ENCODE peak calls at places on chromosomes 11 and 22, in four cellular contexts. One of them, this sample, is unnamed.

GRCh38 chr22:43827926-43828710 is 16.0 kb upstream of the EFCAB6 start:
- DNase-seq in IMR-90: no peak
- DNase-seq in nephron progenitor cell: no peak
- DNase-seq in NB4: no peak
- DNase-seq in this sample: no peak

GRCh38 chr11:61683961-61684869 is 4.0 kb downstream of the DAGLA start:
- DNase-seq in nephron progenitor cell: peak
- DNase-seq in IMR-90: peak
- DNase-seq in NB4: peak
- DNase-seq in this sample: no peak

GRCh38 chr11:63274776-63275175 is 31.4 kb upstream of the SLC22A25 start:
- DNase-seq in IMR-90: no peak
- DNase-seq in NB4: no peak
- DNase-seq in nephron progenitor cell: no peak
- DNase-seq in this sample: no peak

GRCh38 chr11:130849215-130849568 is 67.1 kb downstream of the SNX19 start:
- DNase-seq in NB4: no peak
- DNase-seq in nephron progenitor cell: no peak
- DNase-seq in IMR-90: peak
- DNase-seq in this sample: no peak

GRCh38 chr11:69539416-69540117 is 58.1 kb downstream of the LINC01488 start:
- DNase-seq in NB4: peak
- DNase-seq in IMR-90: no peak
- DNase-seq in nephron progenitor cell: no peak
- DNase-seq in this sample: no peak

GRCh38 chr11:126355926-126356897 is 726 bp downstream of the ST3GAL4 start:
- DNase-seq in IMR-90: no peak
- DNase-seq in NB4: peak
- DNase-seq in nephron progenitor cell: no peak
- DNase-seq in this sample: peak

GRCh38 chr11:69815973-69816372 is 3.2 kb downstream of the FGF3 start:
- DNase-seq in NB4: no peak
- DNase-seq in nephron progenitor cell: no peak
- DNase-seq in IMR-90: no peak
- DNase-seq in this sample: no peak

GRCh38 chr11:115500547-115501503 is 3.4 kb downstream of the CADM1 start:
- DNase-seq in nephron progenitor cell: no peak
- DNase-seq in IMR-90: no peak
- DNase-seq in NB4: no peak
- DNase-seq in this sample: peak

GRCh38 chr22:34430386-34430785 is 510.1 kb upstream of the LARGE1 start:
- DNase-seq in IMR-90: no peak
- DNase-seq in nephron progenitor cell: no peak
- DNase-seq in NB4: no peak
- DNase-seq in this sample: no peak

GRCh38 chr11:92794783-92795182 is 174.7 kb upstream of the MTNR1B start:
- DNase-seq in IMR-90: no peak
- DNase-seq in nephron progenitor cell: peak
- DNase-seq in NB4: no peak
- DNase-seq in this sample: no peak

GRCh38 chr11:77094841-77095365 is 7.7 kb upstream of the OMP start:
- DNase-seq in NB4: no peak
- DNase-seq in nephron progenitor cell: no peak
- DNase-seq in IMR-90: no peak
- DNase-seq in this sample: no peak

GRCh38 chr11:46694607-46695006 is 5.8 kb downstream of the ARHGAP1 start:
- DNase-seq in NB4: no peak
- DNase-seq in nephron progenitor cell: no peak
- DNase-seq in IMR-90: no peak
- DNase-seq in this sample: no peak

GRCh38 chr11:79461144-79461543 is 20.3 kb upstream of the TENM4 start:
- DNase-seq in NB4: peak
- DNase-seq in nephron progenitor cell: peak
- DNase-seq in IMR-90: peak
- DNase-seq in this sample: peak

GRCh38 chr11:107849791-107850190 is 8.8 kb downstream of the SLC35F2 start:
- DNase-seq in NB4: peak
- DNase-seq in nephron progenitor cell: no peak
- DNase-seq in IMR-90: no peak
- DNase-seq in this sample: no peak

GRCh38 chr11:69321877-69322350 is 28.0 kb downstream of the MYEOV start:
- DNase-seq in nephron progenitor cell: no peak
- DNase-seq in NB4: no peak
- DNase-seq in IMR-90: peak
- DNase-seq in this sample: no peak

GRCh38 chr11:40921256-40921655 is 538.2 kb downstream of the LRRC4C start:
- DNase-seq in NB4: no peak
- DNase-seq in IMR-90: no peak
- DNase-seq in nephron progenitor cell: no peak
- DNase-seq in this sample: no peak

GRCh38 chr11:100876826-100877545 is 189.9 kb downstream of the ARHGAP42 start:
- DNase-seq in IMR-90: peak
- DNase-seq in nephron progenitor cell: peak
- DNase-seq in NB4: no peak
- DNase-seq in this sample: no peak

GRCh38 chr11:65890324-65891179 is at the start of gene CCDC85B:
- DNase-seq in nephron progenitor cell: peak
- DNase-seq in NB4: peak
- DNase-seq in IMR-90: peak
- DNase-seq in this sample: peak

GRCh38 chr11:132373405-132374141 is 1003.2 kb downstream of the NTM start:
- DNase-seq in IMR-90: no peak
- DNase-seq in NB4: no peak
- DNase-seq in nephron progenitor cell: no peak
- DNase-seq in this sample: no peak

GRCh38 chr22:47835726-47836125 is 1073.3 kb downstream of the TBC1D22A start:
- DNase-seq in nephron progenitor cell: no peak
- DNase-seq in NB4: no peak
- DNase-seq in IMR-90: peak
- DNase-seq in this sample: no peak

GRCh38 chr11:45025716-45026492 is 75.2 kb upstream of the TP53I11 start:
- DNase-seq in NB4: peak
- DNase-seq in IMR-90: peak
- DNase-seq in nephron progenitor cell: no peak
- DNase-seq in this sample: peak

GRCh38 chr11:34028407-34028804 is 23.1 kb upstream of the CAPRIN1 start:
- DNase-seq in IMR-90: peak
- DNase-seq in nephron progenitor cell: no peak
- DNase-seq in NB4: no peak
- DNase-seq in this sample: no peak

GRCh38 chr11:127052420-127052819 is 51.9 kb upstream of the KIRREL3 start:
- DNase-seq in IMR-90: no peak
- DNase-seq in NB4: no peak
- DNase-seq in nephron progenitor cell: no peak
- DNase-seq in this sample: no peak

GRCh38 chr11:27248430-27249207 is 114.4 kb downstream of the CCDC34 start:
- DNase-seq in nephron progenitor cell: no peak
- DNase-seq in NB4: no peak
- DNase-seq in IMR-90: no peak
- DNase-seq in this sample: no peak

GRCh38 chr11:114059278-114059983 is at the start of gene ZBTB16:
- DNase-seq in nephron progenitor cell: peak
- DNase-seq in IMR-90: no peak
- DNase-seq in NB4: peak
- DNase-seq in this sample: peak

GRCh38 chr11:91173701-91174100 is 950.9 kb upstream of the CHORDC1 start:
- DNase-seq in NB4: no peak
- DNase-seq in nephron progenitor cell: no peak
- DNase-seq in IMR-90: peak
- DNase-seq in this sample: no peak

GRCh38 chr22:42648368-42649260 is 578 bp downstream of the CYB5R3 start:
- DNase-seq in NB4: peak
- DNase-seq in nephron progenitor cell: no peak
- DNase-seq in IMR-90: no peak
- DNase-seq in this sample: no peak

GRCh38 chr11:64800633-64801464 is 2.2 kb downstream of the MAP4K2 start:
- DNase-seq in IMR-90: no peak
- DNase-seq in nephron progenitor cell: no peak
- DNase-seq in NB4: no peak
- DNase-seq in this sample: no peak

GRCh38 chr11:121762820-121763219 is 310.1 kb upstream of the SORL1-AS1 start:
- DNase-seq in nephron progenitor cell: no peak
- DNase-seq in NB4: no peak
- DNase-seq in IMR-90: peak
- DNase-seq in this sample: no peak

GRCh38 chr11:114942207-114942606 is 263.9 kb downstream of the NXPE2 start:
- DNase-seq in NB4: no peak
- DNase-seq in IMR-90: no peak
- DNase-seq in nephron progenitor cell: no peak
- DNase-seq in this sample: no peak

GRCh38 chr11:133549796-133550195 is 17.5 kb upstream of the OPCML start:
- DNase-seq in nephron progenitor cell: no peak
- DNase-seq in IMR-90: no peak
- DNase-seq in NB4: no peak
- DNase-seq in this sample: no peak

GRCh38 chr11:18727499-18728236 is 1.7 kb upstream of the IGSF22 start:
- DNase-seq in IMR-90: peak
- DNase-seq in nephron progenitor cell: peak
- DNase-seq in NB4: peak
- DNase-seq in this sample: peak
- TF ChIP-seq CTCF in IMR-90: peak
- TF ChIP-seq CTCF in nephron progenitor cell: peak
- TF ChIP-seq CTCF in NB4: peak
- TF ChIP-seq CTCF in this sample: peak

DNA sequence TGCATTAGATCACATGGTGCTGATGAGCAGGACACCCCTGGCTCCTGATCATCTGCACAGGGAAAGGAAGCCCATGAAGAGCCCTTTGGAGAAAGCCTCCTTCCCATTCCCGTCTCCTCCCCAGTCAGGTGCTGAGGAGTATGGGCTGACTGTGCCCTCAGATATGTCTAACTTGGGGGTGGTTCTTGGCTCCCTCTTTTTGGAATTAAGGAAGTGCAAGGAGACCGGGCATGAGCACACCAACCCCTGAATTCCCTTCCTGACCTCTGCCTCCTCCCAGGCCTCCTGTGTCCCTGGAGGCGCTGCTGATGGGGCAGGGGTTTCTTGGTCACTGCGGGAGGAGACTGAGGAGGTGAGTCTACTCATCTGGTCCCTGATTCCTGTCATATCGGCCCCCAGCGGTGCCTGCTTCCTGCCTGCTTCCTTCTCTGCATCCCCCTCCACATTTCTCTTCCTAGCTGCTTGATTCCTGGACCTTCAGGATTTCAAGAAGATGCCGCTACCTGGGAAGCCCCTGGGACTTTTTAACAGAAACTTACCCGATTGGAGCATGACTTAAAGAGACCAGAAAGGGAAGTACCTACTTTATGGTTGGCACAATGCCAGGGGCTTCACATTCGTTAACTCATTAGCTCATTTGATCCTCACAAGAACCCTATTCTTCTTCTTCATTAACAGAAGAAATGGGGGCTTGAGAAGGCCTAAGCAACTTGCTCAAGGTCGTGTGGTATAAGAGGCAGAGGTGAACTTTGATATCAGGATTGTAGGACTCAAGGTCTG is 22.5 kb upstream of the NECTIN1 start:
- DNase-seq in nephron progenitor cell: no peak
- DNase-seq in IMR-90: no peak
- DNase-seq in NB4: peak
- DNase-seq in this sample: no peak
- TF ChIP-seq CTCF in nephron progenitor cell: no peak
- TF ChIP-seq CTCF in IMR-90: no peak
- TF ChIP-seq CTCF in NB4: no peak
- TF ChIP-seq CTCF in this sample: no peak

GRCh38 chr11:103863497-103863896 is 172.9 kb upstream of the DDI1 start:
- DNase-seq in NB4: no peak
- DNase-seq in IMR-90: peak
- DNase-seq in nephron progenitor cell: no peak
- DNase-seq in this sample: no peak

GRCh38 chr11:103862827-103863213 is 173.6 kb upstream of the DDI1 start:
- DNase-seq in NB4: no peak
- DNase-seq in nephron progenitor cell: no peak
- DNase-seq in IMR-90: no peak
- DNase-seq in this sample: no peak

GRCh38 chr11:103867481-103867880 is 169.0 kb upstream of the DDI1 start:
- DNase-seq in IMR-90: no peak
- DNase-seq in nephron progenitor cell: no peak
- DNase-seq in NB4: no peak
- DNase-seq in this sample: no peak

DNA sequence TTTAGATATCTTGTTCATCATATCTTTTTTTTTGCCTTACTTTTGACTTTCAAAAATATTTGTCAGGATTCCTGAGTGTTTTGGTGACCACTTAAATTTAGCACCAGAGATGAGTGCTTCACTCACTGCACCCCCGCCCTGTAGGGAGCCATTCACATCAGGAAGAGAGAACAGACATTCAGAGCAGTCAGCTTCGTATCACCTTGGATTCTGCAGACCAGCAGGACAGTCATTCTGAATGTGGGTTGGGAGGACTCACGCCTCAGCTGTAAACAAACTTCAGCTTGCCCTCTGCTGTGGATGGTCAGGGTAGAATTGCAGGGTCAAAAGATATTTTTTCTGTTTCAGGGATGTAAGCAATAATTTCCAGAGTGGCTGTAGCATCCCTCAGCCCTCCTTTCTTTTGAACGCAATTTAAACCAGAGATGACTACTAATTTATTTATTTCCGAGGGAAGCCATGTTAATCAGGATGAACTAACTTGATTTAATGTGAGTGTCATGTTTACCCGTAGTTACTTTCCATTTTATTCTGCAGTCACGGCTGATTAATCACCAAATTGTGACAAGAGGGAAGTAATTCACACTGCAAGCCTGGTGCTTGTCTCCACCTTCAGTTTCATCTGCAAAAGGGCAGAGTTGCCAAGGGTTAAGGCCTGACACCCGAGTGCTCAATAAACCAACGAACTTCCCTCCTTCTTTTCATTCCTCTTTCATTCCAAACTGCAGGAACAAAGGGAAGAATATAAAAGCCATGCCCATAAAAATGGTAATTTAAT is 174.2 kb upstream of the DDI1 start:
- DNase-seq in IMR-90: no peak
- DNase-seq in NB4: no peak
- DNase-seq in nephron progenitor cell: peak
- DNase-seq in this sample: no peak
- TF ChIP-seq CTCF in IMR-90: no peak
- TF ChIP-seq CTCF in NB4: no peak
- TF ChIP-seq CTCF in nephron progenitor cell: no peak
- TF ChIP-seq CTCF in this sample: no peak

GRCh38 chr11:98600103-98600502 is 420.6 kb upstream of the CNTN5 start:
- DNase-seq in IMR-90: no peak
- DNase-seq in NB4: no peak
- DNase-seq in nephron progenitor cell: no peak
- DNase-seq in this sample: no peak

DNA sequence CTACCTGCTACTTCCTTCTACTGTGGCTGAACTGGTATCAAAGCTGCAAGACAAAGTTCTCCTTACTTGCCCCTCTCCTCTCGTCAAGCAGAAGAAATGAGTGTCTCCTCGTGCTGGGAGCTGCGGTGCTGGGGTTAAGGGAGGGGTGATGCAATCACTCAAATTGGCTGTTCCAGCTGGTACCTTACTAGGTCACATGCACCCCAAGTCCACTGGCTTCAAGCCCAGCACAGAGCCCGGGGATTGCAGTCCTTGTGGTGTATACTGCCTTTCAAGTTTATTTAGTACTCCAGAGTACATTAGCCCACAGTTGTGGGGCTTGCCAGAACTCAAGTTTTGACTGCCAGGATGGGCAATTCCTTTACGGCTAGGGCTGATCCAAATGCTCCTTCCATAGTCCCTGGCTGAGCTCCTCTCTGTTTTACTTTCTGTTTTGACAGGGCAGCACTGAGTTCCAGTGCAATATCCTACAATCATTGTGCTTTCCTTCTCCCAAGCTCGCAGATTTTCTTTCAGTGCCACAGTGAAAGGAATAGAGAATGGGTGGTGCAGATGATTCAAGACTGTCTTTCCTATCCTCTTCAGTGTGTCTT is 419.5 kb upstream of the CNTN5 start:
- DNase-seq in NB4: peak
- DNase-seq in nephron progenitor cell: no peak
- DNase-seq in IMR-90: no peak
- DNase-seq in this sample: no peak
- TF ChIP-seq CTCF in NB4: no peak
- TF ChIP-seq CTCF in nephron progenitor cell: no peak
- TF ChIP-seq CTCF in IMR-90: no peak
- TF ChIP-seq CTCF in this sample: no peak